ENCODE peak calls at places on chromosomes 6 and 20, in ten cellular contexts. D is esophagus muscularis mucosa, J is adrenal gland, T is mammary epithelial cell, E is upper lobe of right lung, M is left ventricle myocardium inferior, X is right cardiac atrium, I is spleen, O is HCT116, U is coronary artery. K is an unnamed sample.

GRCh38 chr20:60851826-60852704 is 400.0 kb upstream of the CDH4 start:
- DNase-seq in D (no peak), J (no peak), T (no peak), E (no peak), M (no peak), X (no peak), I (no peak), O (no peak), U (no peak), K (no peak)

GRCh38 chr6:116572162-116572561 is 858 bp downstream of the RWDD1 start:
- DNase-seq in D (no peak), J (no peak), T (peak), E (no peak), M (peak), X (peak), I (no peak), O (no peak), U (no peak), K (no peak)

GRCh38 chr6:138833819-138834539 is 38.1 kb downstream of the ECT2L start:
- DNase-seq in D (no peak), J (no peak), T (no peak), E (no peak), M (peak), X (peak), I (no peak), O (no peak), U (no peak), K (no peak)

GRCh38 chr6:136717297-136717990 is 74.8 kb downstream of the MAP3K5 start:
- DNase-seq in D (no peak), J (no peak), T (no peak), E (no peak), M (no peak), X (no peak), I (no peak), O (no peak), U (no peak), K (no peak)

GRCh38 chr20:24166127-24166389 is 177.5 kb upstream of the GGTLC1 start:
- DNase-seq in D (no peak), J (no peak), T (no peak), E (no peak), M (no peak), X (no peak), I (no peak), O (no peak), U (no peak), K (no peak)

GRCh38 chr6:17719323-17720041 is 12.8 kb upstream of the NUP153 start:
- DNase-seq in D (no peak), J (no peak), T (no peak), E (no peak), M (no peak), X (no peak), I (no peak), O (no peak), U (no peak), K (no peak)

GRCh38 chr20:50575869-50576720 is 65.9 kb downstream of the PTPN1 start:
- DNase-seq in D (no peak), J (peak), T (no peak), E (peak), M (peak), X (peak), I (peak), O (peak), U (peak), K (peak)

GRCh38 chr6:42021847-42022754 is 28.2 kb upstream of the TAF8 start:
- DNase-seq in D (no peak), J (no peak), T (no peak), E (no peak), M (no peak), X (no peak), I (peak), O (no peak), U (no peak), K (no peak)

GRCh38 chr20:3935295-3935955 is 46.2 kb downstream of the PANK2 start:
- DNase-seq in D (no peak), J (no peak), T (no peak), E (no peak), M (peak), X (peak), I (no peak), O (no peak), U (peak), K (no peak)

GRCh38 chr6:21384211-21384610 is 209.3 kb upstream of the SOX4 start:
- DNase-seq in D (no peak), J (no peak), T (no peak), E (no peak), M (no peak), X (no peak), I (no peak), O (no peak), U (no peak), K (no peak)

GRCh38 chr6:169619650-169620049 is 82.2 kb downstream of the WDR27 start:
- DNase-seq in D (no peak), J (no peak), T (peak), E (no peak), M (no peak), X (no peak), I (no peak), O (no peak), U (no peak), K (no peak)

GRCh38 chr6:148747145-148747492 is 289 bp downstream of the UST start:
- DNase-seq in D (no peak), J (peak), T (peak), E (peak), M (peak), X (peak), I (peak), O (no peak), U (no peak), K (no peak)

GRCh38 chr6:47651505-47651944 is 46.9 kb upstream of the ADGRF4 start:
- DNase-seq in D (no peak), J (no peak), T (peak), E (no peak), M (no peak), X (no peak), I (no peak), O (no peak), U (no peak), K (no peak)

GRCh38 chr20:10639762-10640556 is 33.8 kb downstream of the JAG1 start:
- DNase-seq in D (no peak), J (no peak), T (no peak), E (no peak), M (no peak), X (peak), I (no peak), O (no peak), U (peak), K (no peak)

GRCh38 chr6:16148498-16148897 is 19.6 kb downstream of the MYLIP start:
- DNase-seq in D (no peak), J (no peak), T (no peak), E (no peak), M (no peak), X (no peak), I (no peak), O (no peak), U (no peak), K (no peak)

GRCh38 chr6:131657630-131658111 is 20.6 kb downstream of the ENPP3 start:
- DNase-seq in D (no peak), J (no peak), T (peak), E (no peak), M (no peak), X (no peak), I (no peak), O (no peak), U (no peak), K (no peak)

GRCh38 chr20:7976015-7976414 is 35.8 kb upstream of the HAO1 start:
- DNase-seq in D (no peak), J (no peak), T (no peak), E (no peak), M (no peak), X (no peak), I (no peak), O (no peak), U (no peak), K (no peak)

GRCh38 chr20:22511943-22512910 is 72.1 kb downstream of the FOXA2 start:
- DNase-seq in D (peak), J (no peak), T (no peak), E (peak), M (no peak), X (no peak), I (no peak), O (no peak), U (no peak), K (no peak)

GRCh38 chr20:10115021-10115420 is 80.2 kb downstream of the ANKEF1 start:
- DNase-seq in D (no peak), J (no peak), T (peak), E (no peak), M (no peak), X (no peak), I (no peak), O (no peak), U (no peak), K (no peak)

GRCh38 chr20:60105404-60105803 is 147.2 kb downstream of the CDH26 start:
- DNase-seq in D (no peak), J (no peak), T (no peak), E (no peak), M (no peak), X (no peak), I (no peak), O (no peak), U (no peak), K (no peak)

GRCh38 chr6:167824591-167825041 is 2.1 kb upstream of the AFDN start:
- DNase-seq in D (no peak), J (no peak), T (no peak), E (no peak), M (no peak), X (no peak), I (no peak), O (no peak), U (no peak), K (no peak)

GRCh38 chr6:124490123-124490522 is 472.1 kb upstream of the RNF217 start:
- DNase-seq in D (no peak), J (no peak), T (no peak), E (no peak), M (no peak), X (no peak), I (no peak), O (no peak), U (no peak), K (no peak)
- H3K27ac ChIP-seq in D (no peak), J (no peak), T (no peak), E (no peak), M (no peak), X (no peak), I (no peak), O (no peak), U (no peak), K (no peak)

GRCh38 chr6:159086033-159086618 is 41.3 kb upstream of the TAGAP start:
- DNase-seq in D (no peak), J (no peak), T (no peak), E (no peak), M (no peak), X (no peak), I (no peak), O (no peak), U (no peak), K (no peak)

GRCh38 chr6:159083146-159083545 is 38.4 kb upstream of the TAGAP start:
- DNase-seq in D (no peak), J (no peak), T (no peak), E (no peak), M (no peak), X (no peak), I (no peak), O (no peak), U (no peak), K (no peak)

GRCh38 chr6:159085396-159085895 is 40.7 kb upstream of the TAGAP start:
- DNase-seq in D (no peak), J (no peak), T (peak), E (no peak), M (no peak), X (no peak), I (no peak), O (no peak), U (no peak), K (peak)

GRCh38 chr6:159082039-159082815 is 37.4 kb upstream of the TAGAP start:
- DNase-seq in D (no peak), J (no peak), T (no peak), E (no peak), M (no peak), X (no peak), I (no peak), O (no peak), U (no peak), K (no peak)

DNA sequence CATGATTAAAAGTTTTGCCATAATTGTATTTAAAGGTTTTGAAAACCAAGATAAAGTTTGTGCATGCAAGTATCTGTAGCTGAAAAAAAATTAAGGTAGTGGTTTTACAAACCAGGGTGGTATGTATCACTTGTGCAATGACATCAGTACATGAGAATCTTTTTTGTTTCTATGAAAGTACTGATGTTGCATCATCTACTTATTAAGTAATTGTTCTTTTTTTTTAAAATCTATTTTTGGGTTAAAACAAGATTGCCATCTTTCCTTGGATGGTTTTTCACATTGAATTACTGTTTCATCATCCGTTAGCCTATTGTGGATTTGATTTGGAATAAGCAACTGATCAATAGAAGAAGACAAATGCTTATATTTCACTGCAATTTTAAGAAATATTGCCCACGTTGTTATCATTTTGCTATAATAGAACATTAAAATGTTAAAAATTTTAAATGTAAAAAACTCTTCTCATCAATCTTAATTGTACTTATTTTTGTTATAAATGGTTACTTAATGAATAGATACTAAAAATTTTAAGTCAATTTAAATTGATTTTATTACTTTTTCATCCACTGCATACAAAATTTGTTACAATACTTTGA is 39.8 kb upstream of the TAGAP start:
- DNase-seq in D (no peak), J (no peak), T (peak), E (no peak), M (no peak), X (no peak), I (no peak), O (no peak), U (no peak), K (no peak)
- H3K27ac ChIP-seq in D (no peak), J (no peak), T (no peak), E (no peak), M (no peak), X (no peak), I (no peak), O (no peak), U (no peak), K (no peak)

DNA sequence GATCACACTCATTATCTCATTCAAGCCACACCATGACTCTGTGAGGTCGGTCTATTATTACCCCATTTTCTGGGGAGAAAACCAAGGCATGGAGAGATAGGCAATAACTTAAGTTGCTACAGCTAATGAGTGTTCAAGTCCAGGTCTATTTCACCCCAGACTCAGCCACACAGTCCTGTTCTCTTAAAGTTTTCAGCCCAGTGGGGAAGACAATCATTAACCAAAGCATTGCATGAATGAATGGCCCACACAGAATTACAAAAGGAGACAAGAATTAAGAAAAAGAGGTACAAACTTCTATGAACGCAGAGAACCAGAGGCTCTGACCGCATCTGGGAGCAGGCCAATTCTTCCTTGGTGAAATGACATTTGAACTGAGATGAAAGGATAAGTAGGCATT is 7.1 kb downstream of the BPI start:
- DNase-seq in D (no peak), J (no peak), T (no peak), E (no peak), M (no peak), X (no peak), I (no peak), O (no peak), U (no peak), K (no peak)
- H3K27ac ChIP-seq in D (no peak), J (no peak), T (no peak), E (no peak), M (no peak), X (no peak), I (no peak), O (no peak), U (no peak), K (no peak)

GRCh38 chr20:19493794-19494495 is 264.1 kb upstream of the RIN2 start:
- DNase-seq in D (no peak), J (no peak), T (no peak), E (no peak), M (peak), X (peak), I (no peak), O (no peak), U (no peak), K (no peak)

GRCh38 chr20:19495905-19496703 is 262.0 kb upstream of the RIN2 start:
- DNase-seq in D (no peak), J (no peak), T (no peak), E (no peak), M (no peak), X (peak), I (no peak), O (no peak), U (peak), K (no peak)

GRCh38 chr20:19498756-19499155 is 259.3 kb upstream of the RIN2 start:
- DNase-seq in D (no peak), J (no peak), T (no peak), E (no peak), M (no peak), X (no peak), I (no peak), O (no peak), U (no peak), K (no peak)

GRCh38 chr20:19492937-19493336 is 265.1 kb upstream of the RIN2 start:
- DNase-seq in D (no peak), J (no peak), T (no peak), E (no peak), M (no peak), X (no peak), I (no peak), O (no peak), U (no peak), K (no peak)

DNA sequence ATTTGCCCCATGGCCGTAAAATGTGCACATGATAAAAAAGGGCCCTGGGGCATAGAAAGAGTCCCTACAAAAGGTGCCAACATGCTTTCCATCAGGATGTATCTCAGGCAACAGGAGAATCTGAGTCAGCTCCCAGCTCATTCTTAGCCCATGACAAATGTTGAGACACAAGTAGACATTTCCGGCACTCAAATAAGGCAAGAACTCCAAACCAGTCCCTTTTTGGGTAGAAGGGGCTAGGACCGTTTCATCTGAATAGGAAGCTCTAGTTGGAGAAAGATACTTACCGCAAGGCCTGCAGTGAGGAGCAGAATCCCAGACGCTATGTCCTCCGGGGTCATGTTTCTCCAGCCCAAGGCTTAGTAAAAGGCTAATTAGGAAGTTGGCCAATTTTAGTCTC is 261.0 kb upstream of the RIN2 start:
- DNase-seq in D (no peak), J (no peak), T (no peak), E (no peak), M (no peak), X (no peak), I (no peak), O (no peak), U (no peak), K (no peak)
- H3K27ac ChIP-seq in D (no peak), J (no peak), T (no peak), E (no peak), M (no peak), X (no peak), I (no peak), O (no peak), U (peak), K (no peak)

GRCh38 chr6:133787122-133787521 is 101.8 kb upstream of the TCF21 start:
- DNase-seq in D (no peak), J (no peak), T (no peak), E (no peak), M (no peak), X (no peak), I (no peak), O (no peak), U (no peak), K (no peak)

GRCh38 chr6:133787859-133788505 is 100.9 kb upstream of the TCF21 start:
- DNase-seq in D (no peak), J (no peak), T (no peak), E (no peak), M (no peak), X (no peak), I (no peak), O (no peak), U (no peak), K (no peak)

DNA sequence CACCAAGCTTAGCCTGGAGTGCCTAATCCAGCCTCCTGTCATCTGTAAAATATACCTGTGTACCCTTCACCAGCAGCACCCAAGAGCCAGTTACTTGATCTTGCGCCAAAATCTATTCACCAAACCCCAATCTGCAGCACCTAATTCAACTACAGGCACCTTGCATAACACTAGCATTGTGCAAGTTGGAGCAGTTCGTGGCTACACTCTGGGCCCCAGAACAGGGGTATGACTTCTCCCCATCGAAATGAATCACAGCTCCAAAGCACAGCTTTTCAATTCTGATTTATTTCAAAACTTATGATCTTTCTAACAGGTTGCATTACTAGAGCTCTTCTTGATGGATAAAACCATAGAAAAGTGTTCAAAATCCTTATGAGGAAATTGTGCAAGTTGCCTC is 100.4 kb upstream of the TCF21 start:
- DNase-seq in D (no peak), J (no peak), T (peak), E (no peak), M (no peak), X (no peak), I (no peak), O (no peak), U (no peak), K (no peak)
- H3K27ac ChIP-seq in D (no peak), J (no peak), T (no peak), E (no peak), M (no peak), X (no peak), I (no peak), O (no peak), U (no peak), K (no peak)

GRCh38 chr6:710601-711571 is 17.9 kb upstream of the EXOC2 start:
- DNase-seq in D (no peak), J (peak), T (peak), E (peak), M (peak), X (peak), I (peak), O (no peak), U (peak), K (no peak)
- H3K27ac ChIP-seq in D (peak), J (peak), T (peak), E (peak), M (peak), X (peak), I (peak), O (no peak), U (peak), K (peak)

GRCh38 chr20:52303281-52303950 is 111.8 kb upstream of the ZFP64 start:
- DNase-seq in D (no peak), J (no peak), T (no peak), E (no peak), M (no peak), X (no peak), I (no peak), O (no peak), U (no peak), K (no peak)

GRCh38 chr20:52305029-52305645 is 113.6 kb upstream of the ZFP64 start:
- DNase-seq in D (no peak), J (no peak), T (no peak), E (no peak), M (no peak), X (no peak), I (no peak), O (no peak), U (no peak), K (no peak)

GRCh38 chr20:52302736-52303135 is 111.2 kb upstream of the ZFP64 start:
- DNase-seq in D (no peak), J (no peak), T (no peak), E (no peak), M (no peak), X (no peak), I (no peak), O (no peak), U (no peak), K (no peak)

GRCh38 chr20:52305843-52306242 is 114.3 kb upstream of the ZFP64 start:
- DNase-seq in D (no peak), J (no peak), T (no peak), E (no peak), M (no peak), X (no peak), I (no peak), O (no peak), U (no peak), K (no peak)

GRCh38 chr20:52306477-52306876 is 114.9 kb upstream of the ZFP64 start:
- DNase-seq in D (no peak), J (no peak), T (no peak), E (no peak), M (no peak), X (no peak), I (no peak), O (no peak), U (no peak), K (no peak)
- H3K27ac ChIP-seq in D (no peak), J (no peak), T (no peak), E (no peak), M (no peak), X (no peak), I (no peak), O (no peak), U (no peak), K (no peak)

DNA sequence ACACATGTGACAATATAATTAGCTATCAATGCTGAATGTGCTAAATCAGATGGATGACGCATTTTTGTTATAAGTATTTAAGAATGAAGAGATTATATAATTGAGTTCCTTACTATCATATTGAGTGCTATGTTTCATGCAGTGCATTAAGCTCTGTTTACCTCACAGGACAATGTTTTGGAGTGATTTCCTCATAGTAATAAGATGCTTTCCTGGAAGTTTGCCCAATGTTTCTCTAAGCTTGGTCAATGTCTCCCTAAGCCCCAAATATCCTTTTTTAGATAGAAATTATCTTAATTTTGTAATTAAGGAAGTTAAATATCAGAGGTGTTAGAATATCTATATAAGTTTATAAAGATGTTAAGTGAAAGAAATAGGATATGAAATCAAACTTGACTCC is 489.6 kb downstream of the MMUT start:
- DNase-seq in D (no peak), J (no peak), T (no peak), E (no peak), M (no peak), X (no peak), I (no peak), O (no peak), U (no peak), K (no peak)
- H3K27ac ChIP-seq in D (no peak), J (no peak), T (no peak), E (no peak), M (no peak), X (no peak), I (no peak), O (no peak), U (no peak), K (no peak)